ENCODE peak calls at places on chromosome 5, in nine cellular contexts. Y is stimulated activated CD4-positive, alpha-beta T cell treated with anti-CD3 and anti-CD28 coated beads, TNF-alpha, amount 100 ng/mL, for 1 hour; T is lower lobe of right lung; J is neuronal stem cell; O is activated effector memory CD4-positive, alpha-beta T cell treated with anti-CD3 and anti-CD28 coated beads, Interleukin-2, amount 50 U/mL, for 16 hours; C is T-cell; H is dorsolateral prefrontal cortex; N is AG08396; B is activated naive CD8-positive, alpha-beta T cell treated with anti-CD3 and anti-CD28 coated beads, Interleukin-2, amount 50 U/mL, for 24 hours. Z is an unnamed sample.

GRCh38 chr5:177472460-177473441 is 683 bp downstream of the DBN1 start:
- DNase-seq in H (no peak), Y (no peak), O (peak), J (peak), C (peak), N (peak), T (no peak), B (peak), Z (no peak)

GRCh38 chr5:132264546-132265335 is 7.2 kb downstream of the PDLIM4 start:
- DNase-seq in B (no peak), J (no peak), C (no peak), T (no peak), O (no peak), N (no peak), H (no peak), Y (no peak), Z (no peak)

GRCh38 chr5:80686757-80687156 is 32.0 kb upstream of the DHFR start:
- DNase-seq in O (no peak), Y (no peak), N (peak), B (no peak), J (no peak), C (no peak), T (no peak), H (no peak), Z (no peak)

GRCh38 chr5:180251141-180251540 is 40.7 kb downstream of the MAPK9 start:
- DNase-seq in J (no peak), N (no peak), H (peak), T (no peak), C (no peak), Y (no peak), O (no peak), B (no peak), Z (no peak)

GRCh38 chr5:80269991-80270438 is 14.2 kb upstream of the SERINC5 start:
- DNase-seq in J (no peak), T (no peak), O (no peak), C (no peak), H (no peak), Y (no peak), N (no peak), B (no peak), Z (no peak)

GRCh38 chr5:146283344-146283761 is 55.3 kb upstream of the POU4F3 start:
- DNase-seq in B (no peak), H (no peak), C (no peak), T (no peak), J (no peak), N (peak), Y (no peak), O (no peak), Z (no peak)

GRCh38 chr5:32511778-32512374 is 67.3 kb upstream of the ZFR start:
- DNase-seq in J (no peak), O (no peak), N (no peak), T (no peak), Y (no peak), C (peak), B (no peak), H (no peak), Z (no peak)

GRCh38 chr5:159697536-159697935 is 218.7 kb upstream of the ADRA1B start:
- DNase-seq in O (no peak), J (no peak), T (no peak), C (no peak), N (no peak), Y (no peak), H (no peak), B (no peak), Z (no peak)

GRCh38 chr5:37208883-37209808 is 40.0 kb downstream of the CPLANE1 start:
- DNase-seq in N (peak), J (no peak), H (no peak), Y (no peak), C (no peak), T (no peak), B (peak), O (no peak), Z (no peak)

GRCh38 chr5:91541696-91542095 is 158.6 kb upstream of the ARRDC3 start:
- DNase-seq in B (no peak), N (no peak), T (no peak), O (no peak), Y (no peak), J (no peak), C (no peak), H (no peak), Z (no peak)

GRCh38 chr5:132822650-132823480 is 7.6 kb downstream of the SHROOM1 start:
- DNase-seq in H (no peak), O (no peak), N (no peak), T (peak), C (no peak), B (no peak), Y (no peak), J (no peak), Z (no peak)

GRCh38 chr5:173474881-173475287 is 141.6 kb downstream of the BOD1 start:
- DNase-seq in C (no peak), O (no peak), N (peak), J (no peak), H (no peak), T (no peak), Y (no peak), B (no peak), Z (no peak)

GRCh38 chr5:84872768-84873167 is 488.1 kb upstream of the EDIL3 start:
- DNase-seq in C (no peak), H (no peak), O (no peak), J (no peak), N (no peak), T (no peak), B (no peak), Y (no peak), Z (no peak)

GRCh38 chr5:88724201-88724600 is 158.8 kb downstream of the MEF2C start:
- DNase-seq in N (no peak), B (no peak), H (no peak), C (no peak), T (no peak), Y (no peak), J (no peak), O (no peak), Z (no peak)

GRCh38 chr5:154449786-154450185 is 4.0 kb downstream of the SAP30L start:
- DNase-seq in H (no peak), B (no peak), N (peak), J (no peak), O (no peak), C (no peak), Y (no peak), T (no peak), Z (no peak)

GRCh38 chr5:151036556-151036955 is 16.2 kb downstream of the GPX3 start:
- DNase-seq in J (no peak), B (no peak), Y (no peak), C (no peak), N (no peak), O (no peak), T (no peak), H (no peak), Z (no peak)

GRCh38 chr5:41503321-41503720 is 7.1 kb downstream of the PLCXD3 start:
- DNase-seq in C (no peak), H (no peak), T (no peak), N (no peak), J (no peak), Y (no peak), B (no peak), O (no peak), Z (no peak)

GRCh38 chr5:116455061-116455460 is 119.6 kb downstream of the SEMA6A start:
- DNase-seq in B (no peak), O (no peak), C (no peak), T (no peak), Y (no peak), H (no peak), N (no peak), J (no peak), Z (no peak)

GRCh38 chr5:150516011-150516410 is 8.1 kb downstream of the NDST1 start:
- DNase-seq in C (no peak), H (no peak), T (no peak), Y (no peak), B (no peak), N (peak), J (no peak), O (no peak), Z (no peak)

GRCh38 chr5:135392256-135392655 is 6.8 kb downstream of the MACROH2A1 start:
- DNase-seq in B (no peak), C (no peak), N (peak), H (no peak), T (no peak), J (no peak), O (no peak), Y (no peak), Z (no peak)

GRCh38 chr5:142360051-142360498 is 35.3 kb upstream of the SPRY4 start:
- DNase-seq in J (no peak), Y (no peak), C (no peak), N (no peak), H (no peak), O (peak), T (no peak), B (no peak), Z (no peak)

GRCh38 chr5:17796757-17797398 is 162.6 kb downstream of the TAF11L14 start:
- DNase-seq in Y (no peak), C (no peak), J (no peak), O (no peak), T (no peak), H (no peak), B (no peak), N (no peak), Z (no peak)

GRCh38 chr5:95747041-95747679 is 16.0 kb downstream of the RHOBTB3 start:
- DNase-seq in N (no peak), B (no peak), J (no peak), H (no peak), O (no peak), Y (no peak), C (no peak), T (no peak), Z (no peak)

GRCh38 chr5:141420855-141421488 is at the start of gene PCDHGA11:
- DNase-seq in O (no peak), H (no peak), N (peak), Y (no peak), B (peak), J (no peak), T (peak), C (no peak), Z (no peak)

GRCh38 chr5:159091051-159091450 is 8.7 kb downstream of the EBF1 start:
- DNase-seq in O (no peak), T (no peak), Y (no peak), B (no peak), C (no peak), N (no peak), J (no peak), H (no peak), Z (no peak)

GRCh38 chr5:55223219-55223987 is 3.7 kb downstream of the MCIDAS start:
- DNase-seq in N (no peak), Y (no peak), C (no peak), B (no peak), H (no peak), J (peak), T (no peak), O (no peak), Z (no peak)

GRCh38 chr5:83035373-83036170 is 41.6 kb downstream of the TMEM167A start:
- DNase-seq in B (no peak), O (no peak), J (no peak), T (no peak), C (no peak), H (peak), Y (no peak), N (peak), Z (no peak)

GRCh38 chr5:150436141-150436680 is 13.3 kb downstream of the RPS14 start:
- DNase-seq in J (peak), B (peak), N (peak), Y (peak), T (peak), C (peak), H (peak), O (peak), Z (peak)

GRCh38 chr5:66642538-66642937 is 46.3 kb downstream of the MAST4 start:
- DNase-seq in T (no peak), B (no peak), Y (no peak), O (no peak), H (no peak), C (no peak), J (no peak), N (no peak), Z (no peak)

GRCh38 chr5:1021136-1021968 is 12.8 kb downstream of the NKD2 start:
- DNase-seq in T (peak), Y (no peak), H (peak), N (no peak), O (no peak), B (no peak), C (no peak), J (no peak), Z (no peak)

GRCh38 chr5:151347364-151347763 is at the start of gene SLC36A2:
- DNase-seq in T (no peak), J (no peak), Y (no peak), N (no peak), C (no peak), O (no peak), B (no peak), H (no peak), Z (no peak)

GRCh38 chr5:90518666-90519065 is 10.7 kb downstream of the LYSMD3 start:
- DNase-seq in J (no peak), B (no peak), N (peak), O (no peak), C (no peak), T (no peak), Y (no peak), H (no peak), Z (no peak)

GRCh38 chr5:5145651-5146529 is 5.8 kb downstream of the ADAMTS16 start:
- DNase-seq in J (no peak), Y (no peak), B (no peak), N (no peak), O (no peak), H (no peak), C (no peak), T (no peak), Z (no peak)

GRCh38 chr5:73793911-73794310 is 167.9 kb downstream of the ARHGEF28 start:
- DNase-seq in C (no peak), Y (no peak), T (no peak), J (no peak), O (no peak), N (no peak), B (no peak), H (no peak), Z (no peak)

GRCh38 chr5:149367972-149368645 is 10.3 kb downstream of the PCYOX1L start:
- DNase-seq in B (no peak), O (no peak), H (no peak), N (no peak), J (no peak), Y (no peak), C (no peak), T (no peak), Z (no peak)

GRCh38 chr5:125717209-125717608 is 706.0 kb upstream of the GRAMD2B start:
- DNase-seq in H (no peak), B (no peak), N (peak), C (no peak), O (no peak), T (no peak), J (peak), Y (no peak), Z (no peak)

GRCh38 chr5:112097768-112098167 is 321.3 kb downstream of the EPB41L4A start:
- DNase-seq in B (no peak), T (no peak), C (no peak), J (no peak), H (no peak), O (no peak), N (no peak), Y (no peak), Z (no peak)

GRCh38 chr5:67118050-67118620 is 78.5 kb downstream of the CD180 start:
- DNase-seq in B (no peak), J (no peak), N (no peak), H (no peak), O (no peak), C (no peak), T (no peak), Y (no peak), Z (no peak)

GRCh38 chr5:154758501-154758900 is 3.3 kb downstream of the LARP1 start:
- DNase-seq in C (no peak), T (no peak), H (no peak), Y (no peak), N (no peak), O (no peak), B (no peak), J (no peak), Z (no peak)

Z was measured in stimulated activated CD8-positive, alpha-beta memory T cell treated with anti-CD3 and anti-CD28 coated beads, Interleukin-2, amount 100 ng/mL, for 1 hour.